ENCODE peak calls at places on chromosome 1, in ten cellular contexts. One of them, this sample, is unnamed.

GRCh38 chr1:110766336-110766647 is 91.6 kb upstream of the KCNA3 start:
- DNase-seq in H54: no peak
- DNase-seq in body of pancreas: no peak
- DNase-seq in HCT116: no peak
- DNase-seq in adrenal gland: no peak
- DNase-seq in testis: no peak
- DNase-seq in upper lobe of left lung: no peak
- DNase-seq in breast epithelium: no peak
- DNase-seq in suprapubic skin: no peak
- DNase-seq in heart left ventricle: no peak
- DNase-seq in this sample: no peak

GRCh38 chr1:234963180-234963903 is 165.3 kb downstream of the TOMM20 start:
- DNase-seq in H54: peak; percentile 27
- DNase-seq in body of pancreas: peak; percentile 91
- DNase-seq in HCT116: no peak
- DNase-seq in adrenal gland: peak; percentile 58
- DNase-seq in testis: peak; percentile 80
- DNase-seq in upper lobe of left lung: peak; percentile 94
- DNase-seq in breast epithelium: peak; percentile 80
- DNase-seq in suprapubic skin: peak; percentile 89
- DNase-seq in heart left ventricle: peak; percentile 84
- DNase-seq in this sample: peak; percentile 77

GRCh38 chr1:20640183-20640597 is 6.9 kb downstream of the PINK1 start:
- DNase-seq in H54: no peak
- DNase-seq in body of pancreas: peak; percentile 40
- DNase-seq in HCT116: peak; percentile 37
- DNase-seq in adrenal gland: no peak
- DNase-seq in testis: peak; percentile 57
- DNase-seq in upper lobe of left lung: no peak
- DNase-seq in breast epithelium: no peak
- DNase-seq in suprapubic skin: no peak
- DNase-seq in heart left ventricle: peak; percentile 36
- DNase-seq in this sample: peak; percentile 47

GRCh38 chr1:65075123-65075976 is 72.7 kb upstream of the AK4 start:
- DNase-seq in H54: peak; percentile 35
- DNase-seq in body of pancreas: peak; percentile 75
- DNase-seq in HCT116: peak; percentile 59
- DNase-seq in adrenal gland: peak; percentile 69
- DNase-seq in testis: peak; percentile 65
- DNase-seq in upper lobe of left lung: peak; percentile 66
- DNase-seq in breast epithelium: no peak
- DNase-seq in suprapubic skin: no peak
- DNase-seq in heart left ventricle: peak; percentile 53
- DNase-seq in this sample: peak; percentile 29

GRCh38 chr1:77858725-77859124 is 29.7 kb upstream of the NEXN start:
- DNase-seq in H54: no peak
- DNase-seq in body of pancreas: no peak
- DNase-seq in HCT116: no peak
- DNase-seq in adrenal gland: no peak
- DNase-seq in testis: no peak
- DNase-seq in upper lobe of left lung: no peak
- DNase-seq in breast epithelium: no peak
- DNase-seq in suprapubic skin: no peak
- DNase-seq in heart left ventricle: no peak
- DNase-seq in this sample: no peak

GRCh38 chr1:219567341-219567947 is 45.5 kb downstream of the ZC3H11B start:
- DNase-seq in H54: no peak
- DNase-seq in body of pancreas: peak; percentile 22
- DNase-seq in HCT116: peak; percentile 21
- DNase-seq in adrenal gland: no peak
- DNase-seq in testis: no peak
- DNase-seq in upper lobe of left lung: no peak
- DNase-seq in breast epithelium: no peak
- DNase-seq in suprapubic skin: no peak
- DNase-seq in heart left ventricle: no peak
- DNase-seq in this sample: no peak

GRCh38 chr1:6909857-6910256 is 124.6 kb downstream of the CAMTA1 start:
- DNase-seq in H54: no peak
- DNase-seq in body of pancreas: no peak
- DNase-seq in HCT116: no peak
- DNase-seq in adrenal gland: no peak
- DNase-seq in testis: no peak
- DNase-seq in upper lobe of left lung: no peak
- DNase-seq in breast epithelium: no peak
- DNase-seq in suprapubic skin: no peak
- DNase-seq in heart left ventricle: no peak
- DNase-seq in this sample: no peak

GRCh38 chr1:168243636-168244212 is 17.9 kb downstream of the SFT2D2 start:
- DNase-seq in H54: no peak
- DNase-seq in body of pancreas: no peak
- DNase-seq in HCT116: no peak
- DNase-seq in adrenal gland: no peak
- DNase-seq in testis: no peak
- DNase-seq in upper lobe of left lung: no peak
- DNase-seq in breast epithelium: no peak
- DNase-seq in suprapubic skin: no peak
- DNase-seq in heart left ventricle: no peak
- DNase-seq in this sample: no peak

GRCh38 chr1:221069178-221069903 is 190.1 kb downstream of the HLX start:
- DNase-seq in H54: no peak
- DNase-seq in body of pancreas: no peak
- DNase-seq in HCT116: no peak
- DNase-seq in adrenal gland: no peak
- DNase-seq in testis: no peak
- DNase-seq in upper lobe of left lung: no peak
- DNase-seq in breast epithelium: no peak
- DNase-seq in suprapubic skin: no peak
- DNase-seq in heart left ventricle: no peak
- DNase-seq in this sample: no peak

GRCh38 chr1:81554108-81554507 is 246.6 kb upstream of the ADGRL2 start:
- DNase-seq in H54: no peak
- DNase-seq in body of pancreas: no peak
- DNase-seq in HCT116: no peak
- DNase-seq in adrenal gland: no peak
- DNase-seq in testis: no peak
- DNase-seq in upper lobe of left lung: no peak
- DNase-seq in breast epithelium: no peak
- DNase-seq in suprapubic skin: no peak
- DNase-seq in heart left ventricle: no peak
- DNase-seq in this sample: no peak

GRCh38 chr1:15749399-15750291 is 7.3 kb downstream of the TMEM82 start:
- DNase-seq in H54: no peak
- DNase-seq in body of pancreas: no peak
- DNase-seq in HCT116: no peak
- DNase-seq in adrenal gland: no peak
- DNase-seq in testis: no peak
- DNase-seq in upper lobe of left lung: no peak
- DNase-seq in breast epithelium: no peak
- DNase-seq in suprapubic skin: no peak
- DNase-seq in heart left ventricle: no peak
- DNase-seq in this sample: no peak

GRCh38 chr1:25100151-25100841 is 132.0 kb downstream of the SYF2 start:
- DNase-seq in H54: no peak
- DNase-seq in body of pancreas: no peak
- DNase-seq in HCT116: no peak
- DNase-seq in adrenal gland: no peak
- DNase-seq in testis: no peak
- DNase-seq in upper lobe of left lung: no peak
- DNase-seq in breast epithelium: no peak
- DNase-seq in suprapubic skin: no peak
- DNase-seq in heart left ventricle: no peak
- DNase-seq in this sample: no peak

GRCh38 chr1:62407398-62408009 is 29.3 kb upstream of the USP1 start:
- DNase-seq in H54: peak; percentile 23
- DNase-seq in body of pancreas: peak; percentile 47
- DNase-seq in HCT116: peak; percentile 33
- DNase-seq in adrenal gland: peak; percentile 27
- DNase-seq in testis: peak; percentile 24
- DNase-seq in upper lobe of left lung: no peak
- DNase-seq in breast epithelium: no peak
- DNase-seq in suprapubic skin: no peak
- DNase-seq in heart left ventricle: no peak
- DNase-seq in this sample: no peak

GRCh38 chr1:172167801-172168596 is 252.5 kb upstream of the C1orf105 start:
- DNase-seq in H54: no peak
- DNase-seq in body of pancreas: peak; percentile 37
- DNase-seq in HCT116: no peak
- DNase-seq in adrenal gland: no peak
- DNase-seq in testis: no peak
- DNase-seq in upper lobe of left lung: no peak
- DNase-seq in breast epithelium: no peak
- DNase-seq in suprapubic skin: no peak
- DNase-seq in heart left ventricle: no peak
- DNase-seq in this sample: no peak

GRCh38 chr1:3219005-3219724 is 150.2 kb downstream of the PRDM16 start:
- DNase-seq in H54: no peak
- DNase-seq in body of pancreas: peak; percentile 94
- DNase-seq in HCT116: no peak
- DNase-seq in adrenal gland: no peak
- DNase-seq in testis: peak; percentile 82
- DNase-seq in upper lobe of left lung: peak; percentile 80
- DNase-seq in breast epithelium: no peak
- DNase-seq in suprapubic skin: no peak
- DNase-seq in heart left ventricle: peak; percentile 75
- DNase-seq in this sample: no peak

DNA sequence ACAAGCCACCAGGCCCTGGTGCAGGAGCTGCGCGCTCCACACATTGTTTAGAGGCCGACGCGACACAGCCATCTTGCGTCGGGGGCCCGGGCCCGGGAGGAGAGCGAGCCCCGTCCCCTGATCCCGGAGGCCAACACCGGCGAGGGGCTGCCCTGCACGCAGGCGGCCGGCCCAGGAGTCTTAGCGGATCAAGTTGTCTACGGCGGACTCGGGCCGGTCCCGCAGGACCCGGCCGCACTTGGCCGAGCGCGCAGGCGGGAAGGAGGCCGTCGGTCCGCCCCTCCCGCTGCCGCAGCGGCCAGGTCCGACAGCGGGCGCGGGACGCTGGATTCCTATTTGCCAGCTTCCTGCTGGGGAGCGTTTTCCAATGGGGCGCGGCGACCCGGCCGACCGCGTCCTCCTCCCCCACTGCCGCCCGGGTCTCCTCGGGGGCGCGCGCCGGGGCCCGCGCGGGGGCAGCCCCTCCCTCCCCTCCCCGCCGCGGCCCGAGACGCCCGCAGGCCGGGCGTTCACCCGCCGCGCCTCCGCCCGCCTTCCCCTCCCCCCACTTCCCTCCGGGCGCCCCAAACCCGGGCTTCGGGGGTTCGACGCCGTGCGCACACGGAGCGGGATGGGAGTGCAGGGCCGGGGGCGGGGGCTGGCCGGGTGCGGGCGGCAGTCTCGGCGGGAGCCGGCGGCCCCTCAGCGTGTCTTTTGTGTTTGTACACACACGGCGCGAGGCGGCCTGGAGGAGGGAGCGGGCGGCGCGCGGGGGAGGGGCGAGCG is 541 bp upstream of the H3-3A start:
- DNase-seq in H54: peak; percentile 82
- DNase-seq in body of pancreas: peak; percentile 89
- DNase-seq in HCT116: no peak
- DNase-seq in adrenal gland: peak; percentile 85
- DNase-seq in testis: peak; percentile 81
- DNase-seq in upper lobe of left lung: peak; percentile 85
- DNase-seq in breast epithelium: peak; percentile 76
- DNase-seq in suprapubic skin: peak; percentile 85
- DNase-seq in heart left ventricle: peak; percentile 85
- DNase-seq in this sample: peak; percentile 38
- TF ChIP-seq POLR2A in H54: peak; percentile 77
- TF ChIP-seq POLR2A in body of pancreas: peak; percentile 80
- TF ChIP-seq POLR2A in HCT116: peak; percentile 65
- TF ChIP-seq POLR2A in adrenal gland: peak; percentile 86
- TF ChIP-seq POLR2A in testis: no peak
- TF ChIP-seq POLR2A in upper lobe of left lung: peak; percentile 76
- TF ChIP-seq POLR2A in breast epithelium: peak; percentile 31
- TF ChIP-seq POLR2A in suprapubic skin: no peak
- TF ChIP-seq POLR2A in heart left ventricle: no peak
- TF ChIP-seq POLR2A in this sample: no peak

GRCh38 chr1:45507195-45507594 is 7.1 kb downstream of the MMACHC start:
- DNase-seq in H54: no peak
- DNase-seq in body of pancreas: no peak
- DNase-seq in HCT116: no peak
- DNase-seq in adrenal gland: no peak
- DNase-seq in testis: no peak
- DNase-seq in upper lobe of left lung: no peak
- DNase-seq in breast epithelium: no peak
- DNase-seq in suprapubic skin: no peak
- DNase-seq in heart left ventricle: no peak
- DNase-seq in this sample: no peak
- TF ChIP-seq POLR2A in H54: no peak
- TF ChIP-seq POLR2A in body of pancreas: no peak
- TF ChIP-seq POLR2A in HCT116: no peak
- TF ChIP-seq POLR2A in adrenal gland: no peak
- TF ChIP-seq POLR2A in testis: no peak
- TF ChIP-seq POLR2A in upper lobe of left lung: no peak
- TF ChIP-seq POLR2A in breast epithelium: no peak
- TF ChIP-seq POLR2A in suprapubic skin: no peak
- TF ChIP-seq POLR2A in heart left ventricle: no peak
- TF ChIP-seq POLR2A in this sample: no peak

DNA sequence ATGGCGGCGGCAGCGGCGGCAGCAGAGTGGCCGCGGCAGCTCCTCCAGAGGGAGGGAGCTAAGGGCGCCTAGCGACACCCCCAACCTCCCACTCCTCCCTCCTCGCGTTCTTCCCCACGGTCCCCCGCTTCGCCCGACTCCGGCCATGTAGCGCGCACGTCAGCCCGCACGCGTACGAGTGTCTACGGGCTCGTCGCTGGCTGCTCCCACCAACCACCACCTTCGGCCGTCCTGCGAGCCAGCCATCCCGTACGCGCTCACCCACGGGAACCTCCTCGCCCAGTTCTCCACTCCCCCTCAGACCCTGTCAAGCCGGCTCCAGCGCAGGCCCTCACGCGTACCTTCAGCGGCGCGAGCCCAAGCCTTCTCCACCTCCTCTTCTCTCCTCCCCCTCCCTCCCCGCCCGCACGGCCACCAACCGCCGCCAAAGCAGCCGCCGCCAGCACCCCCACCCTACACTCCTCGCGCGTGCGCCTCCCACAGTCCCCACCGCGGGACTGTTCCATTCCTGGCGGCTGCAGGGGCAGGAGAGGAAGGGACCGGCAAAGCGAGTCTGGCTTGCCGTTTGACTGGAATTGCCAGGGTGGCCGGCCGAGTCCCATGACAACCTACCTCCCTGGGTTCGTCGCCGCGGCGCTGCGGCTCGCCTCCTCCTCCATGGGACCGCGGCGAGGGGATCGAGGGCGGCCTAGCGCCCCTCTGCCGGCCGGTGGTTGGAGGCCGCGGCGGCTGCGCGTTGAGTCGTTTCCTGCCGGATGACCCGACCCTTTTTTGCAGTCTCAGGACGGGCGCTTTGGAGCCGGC is at the start of the genes DAP3 and YY1AP1:
- DNase-seq in H54: peak; percentile 91
- DNase-seq in body of pancreas: peak; percentile 93
- DNase-seq in HCT116: peak; percentile 75
- DNase-seq in adrenal gland: peak; percentile 93
- DNase-seq in testis: peak; percentile 93
- DNase-seq in upper lobe of left lung: peak; percentile 90
- DNase-seq in breast epithelium: peak; percentile 93
- DNase-seq in suprapubic skin: peak; percentile 95
- DNase-seq in heart left ventricle: peak; percentile 95
- DNase-seq in this sample: peak; percentile 89
- TF ChIP-seq POLR2A in H54: peak; percentile 83
- TF ChIP-seq POLR2A in body of pancreas: peak; percentile 76
- TF ChIP-seq POLR2A in HCT116: no peak
- TF ChIP-seq POLR2A in adrenal gland: peak; percentile 74
- TF ChIP-seq POLR2A in testis: peak; percentile 66
- TF ChIP-seq POLR2A in upper lobe of left lung: peak; percentile 37
- TF ChIP-seq POLR2A in breast epithelium: peak; percentile 57
- TF ChIP-seq POLR2A in suprapubic skin: no peak
- TF ChIP-seq POLR2A in heart left ventricle: no peak
- TF ChIP-seq POLR2A in this sample: peak; percentile 78

GRCh38 chr1:43978551-43979260 is at the start of gene B4GALT2:
- DNase-seq in H54: peak; percentile 78
- DNase-seq in body of pancreas: peak; percentile 42
- DNase-seq in HCT116: no peak
- DNase-seq in adrenal gland: peak; percentile 50
- DNase-seq in testis: peak; percentile 47
- DNase-seq in upper lobe of left lung: no peak
- DNase-seq in breast epithelium: no peak
- DNase-seq in suprapubic skin: peak; percentile 78
- DNase-seq in heart left ventricle: peak; percentile 57
- DNase-seq in this sample: peak; percentile 87
- TF ChIP-seq POLR2A in H54: no peak
- TF ChIP-seq POLR2A in body of pancreas: no peak
- TF ChIP-seq POLR2A in HCT116: peak; percentile 21
- TF ChIP-seq POLR2A in adrenal gland: no peak
- TF ChIP-seq POLR2A in testis: no peak
- TF ChIP-seq POLR2A in upper lobe of left lung: no peak
- TF ChIP-seq POLR2A in breast epithelium: no peak
- TF ChIP-seq POLR2A in suprapubic skin: no peak
- TF ChIP-seq POLR2A in heart left ventricle: no peak
- TF ChIP-seq POLR2A in this sample: peak; percentile 42